ENCODE peak calls at places on chromosomes 13 and 19, in four cellular contexts. A, F, C and M are unnamed samples.

GRCh38 chr19:2033115-2033824 is 17.8 kb upstream of the BTBD2 start:
- DNase-seq in F (no peak), C (no peak), A (no peak), M (no peak)

GRCh38 chr19:58570770-58571574 is 2.2 kb downstream of the MZF1 start:
- DNase-seq in C (no peak), A (no peak), F (peak), M (no peak)

GRCh38 chr13:42113478-42113877 is 65.0 kb downstream of the DGKH start:
- DNase-seq in A (no peak), F (no peak), C (no peak), M (no peak)

GRCh38 chr13:34935841-34936240 is 6.2 kb upstream of the NBEA start:
- DNase-seq in C (no peak), A (no peak), F (no peak), M (no peak)

GRCh38 chr19:4524808-4525562 is 6.7 kb upstream of the PLIN4 start:
- DNase-seq in C (peak), F (peak), A (peak), M (peak)

GRCh38 chr19:18658366-18658855 is 21.6 kb downstream of the KLHL26 start:
- DNase-seq in C (no peak), F (no peak), A (no peak), M (no peak)

GRCh38 chr19:18435848-18436631 is 1.9 kb downstream of the ISYNA1 start:
- DNase-seq in F (no peak), C (no peak), A (no peak), M (no peak)

GRCh38 chr13:44934724-44935123 is 54.5 kb downstream of the NUFIP1 start:
- DNase-seq in C (no peak), A (no peak), F (no peak), M (no peak)

GRCh38 chr19:33098023-33098652 is 17.2 kb downstream of the GPATCH1 start:
- DNase-seq in F (peak), A (no peak), C (no peak), M (no peak)

GRCh38 chr13:21580736-21581135 is 23.2 kb downstream of the MICU2 start:
- DNase-seq in F (no peak), A (no peak), C (no peak), M (no peak)

GRCh38 chr13:51793570-51794273 is 10.2 kb downstream of the DHRS12 start:
- DNase-seq in A (no peak), C (no peak), F (peak), M (no peak)

GRCh38 chr13:60583911-60584753 is 187.1 kb downstream of the TDRD3 start:
- DNase-seq in A (no peak), C (no peak), F (no peak), M (peak)

GRCh38 chr19:15154002-15154612 is 46.7 kb downstream of the NOTCH3 start:
- DNase-seq in F (no peak), A (no peak), C (peak), M (peak)

GRCh38 chr13:30314562-30314961 is 7.2 kb upstream of the KATNAL1 start:
- DNase-seq in F (no peak), C (no peak), A (no peak), M (no peak)

GRCh38 chr19:28242317-28242927 is 970.5 kb downstream of the UQCRFS1 start:
- DNase-seq in A (no peak), C (no peak), F (peak), M (peak)

GRCh38 chr19:17294051-17294891 is 9.0 kb downstream of the ABHD8 start:
- DNase-seq in A (no peak), F (peak), C (peak), M (peak)

GRCh38 chr13:105948143-105948542 is 587.3 kb downstream of the EFNB2 start:
- DNase-seq in A (no peak), F (no peak), C (no peak), M (peak)

GRCh38 chr13:46490129-46490528 is 62.8 kb upstream of the LRCH1 start:
- DNase-seq in C (no peak), A (no peak), F (no peak), M (no peak)

GRCh38 chr13:44109986-44110640 is 230.4 kb downstream of the LACC1 start:
- DNase-seq in C (no peak), A (no peak), F (no peak), M (no peak)

GRCh38 chr13:46473806-46474205 is 79.2 kb upstream of the LRCH1 start:
- DNase-seq in C (no peak), F (no peak), A (no peak), M (peak)

GRCh38 chr19:48636859-48637448 is at the start of gene DBP:
- DNase-seq in F (peak), C (no peak), A (no peak), M (peak)

GRCh38 chr19:49243726-49244125 is 81.3 kb downstream of the SLC6A16 start:
- DNase-seq in A (no peak), C (no peak), F (no peak), M (no peak)

GRCh38 chr13:66803759-66804456 is 426.2 kb downstream of the PCDH9 start:
- DNase-seq in F (no peak), A (no peak), C (no peak), M (no peak)